ENCODE peak calls at places on chromosomes 6 and 20, in nine cellular contexts. H is vagina, K is endodermal cell, D is brain microvascular endothelial cell, O is memory B cell, Y is Right ventricle myocardium superior, V is AG09319, Z is amniotic stem cell, S is right cardiac atrium. F is an unnamed sample.
A peak's percentile ranks its signal among the peaks of the same experiment; 100 is the strongest.

GRCh38 chr6:45832063-45832462 is 183.6 kb downstream of the CLIC5 start:
- DNase-seq in H (no peak), K (no peak), D (no peak), O (no peak), Y (no peak), V (no peak), Z (no peak), S (no peak), F (no peak)

GRCh38 chr6:106502534-106502933 is 126.8 kb downstream of the RTN4IP1 start:
- DNase-seq in H (no peak), K (no peak), D (no peak), O (no peak), Y (no peak), V (no peak), Z (no peak), S (no peak), F (no peak)

GRCh38 chr20:2932497-2932896 is 59.2 kb downstream of the PTPRA start:
- DNase-seq in H (no peak), K (no peak), D (no peak), O (no peak), Y (no peak), V (no peak), Z (no peak), S (no peak), F (no peak)

GRCh38 chr20:19812696-19813095 is 54.6 kb downstream of the RIN2 start:
- DNase-seq in H (no peak), K (no peak), D (no peak), O (no peak), Y (no peak), V (no peak), Z (no peak), S (no peak), F (no peak)

GRCh38 chr6:166253277-166254229 is 54.6 kb downstream of the PRR18 start:
- DNase-seq in H (no peak), K (peak; percentile 91), D (no peak), O (no peak), Y (peak; percentile 70), V (no peak), Z (no peak), S (peak; percentile 78), F (no peak)

GRCh38 chr6:105991561-105992314 is 94.4 kb upstream of the PRDM1 start:
- DNase-seq in H (no peak), K (peak; percentile 79), D (no peak), O (no peak), Y (peak; percentile 43), V (no peak), Z (no peak), S (no peak), F (peak; percentile 63)

GRCh38 chr20:46739441-46740213 is 30.2 kb downstream of the SLC2A10 start:
- DNase-seq in H (no peak), K (no peak), D (no peak), O (no peak), Y (no peak), V (no peak), Z (no peak), S (no peak), F (no peak)

GRCh38 chr6:87481936-87482335 is 9.2 kb downstream of the SLC35A1 start:
- DNase-seq in H (no peak), K (no peak), D (no peak), O (no peak), Y (no peak), V (no peak), Z (no peak), S (no peak), F (no peak)

GRCh38 chr6:4170297-4170696 is 34.9 kb upstream of the ECI2 start:
- DNase-seq in H (no peak), K (no peak), D (no peak), O (no peak), Y (no peak), V (no peak), Z (no peak), S (no peak), F (no peak)

GRCh38 chr6:75430631-75431345 is 62.8 kb downstream of the FILIP1 start:
- DNase-seq in H (no peak), K (no peak), D (peak; percentile 61), O (no peak), Y (no peak), V (no peak), Z (no peak), S (no peak), F (no peak)

GRCh38 chr6:125791151-125791819 is 525 bp downstream of the NCOA7 start:
- DNase-seq in H (no peak), K (peak; percentile 71), D (peak; percentile 52), O (peak; percentile 20), Y (peak; percentile 53), V (no peak), Z (no peak), S (no peak), F (peak; percentile 43)

GRCh38 chr6:93088675-93089575 is 330.4 kb downstream of the EPHA7 start:
- DNase-seq in H (no peak), K (no peak), D (no peak), O (no peak), Y (no peak), V (no peak), Z (no peak), S (no peak), F (no peak)

GRCh38 chr6:152309648-152310047 is 327.5 kb downstream of the SYNE1 start:
- DNase-seq in H (no peak), K (no peak), D (no peak), O (no peak), Y (no peak), V (no peak), Z (no peak), S (no peak), F (no peak)

GRCh38 chr6:142947702-142948480 is 2.9 kb upstream of the HIVEP2 start:
- DNase-seq in H (no peak), K (no peak), D (no peak), O (no peak), Y (no peak), V (no peak), Z (no peak), S (peak; percentile 11), F (no peak)

GRCh38 chr6:54716869-54717268 is 129.7 kb upstream of the FAM83B start:
- DNase-seq in H (no peak), K (no peak), D (no peak), O (no peak), Y (no peak), V (no peak), Z (no peak), S (no peak), F (no peak)

GRCh38 chr20:16806061-16806460 is 57.9 kb downstream of the OTOR start:
- DNase-seq in H (no peak), K (peak; percentile 84), D (no peak), O (no peak), Y (no peak), V (no peak), Z (no peak), S (no peak), F (no peak)

GRCh38 chr20:20220137-20220536 is 147.8 kb upstream of the INSM1 start:
- DNase-seq in H (no peak), K (no peak), D (no peak), O (no peak), Y (no peak), V (no peak), Z (no peak), S (no peak), F (no peak)

GRCh38 chr6:96809119-96809518 is 28.2 kb downstream of the GPR63 start:
- DNase-seq in H (no peak), K (no peak), D (peak; percentile 59), O (no peak), Y (no peak), V (no peak), Z (no peak), S (no peak), F (no peak)

GRCh38 chr6:73728548-73729205 is 32.7 kb downstream of the CD109 start:
- DNase-seq in H (no peak), K (no peak), D (no peak), O (no peak), Y (no peak), V (no peak), Z (no peak), S (no peak), F (no peak)

GRCh38 chr6:15663057-15663638 is 320 bp upstream of the DTNBP1 start:
- DNase-seq in H (no peak), K (no peak), D (peak; percentile 28), O (no peak), Y (no peak), V (peak; percentile 22), Z (peak; percentile 41), S (no peak), F (no peak)

GRCh38 chr20:44118185-44119034 is 68.6 kb downstream of the JPH2 start:
- DNase-seq in H (peak; percentile 72), K (peak; percentile 38), D (no peak), O (no peak), Y (no peak), V (no peak), Z (no peak), S (no peak), F (no peak)